ENCODE peak calls at places on chromosome 21, in six cellular contexts. One of them, this sample, is unnamed.

GRCh38 chr21:36882776-36883175 is 83.7 kb downstream of the HLCS start:
- DNase-seq in ovary: no peak
- DNase-seq in GM10248: no peak
- DNase-seq in astrocyte of the spinal cord: no peak
- DNase-seq in adrenal gland: no peak
- DNase-seq in osteocyte: no peak
- DNase-seq in this sample: no peak

GRCh38 chr21:46049890-46050650 is 47.8 kb upstream of the COL6A2 start:
- DNase-seq in ovary: peak
- DNase-seq in GM10248: no peak
- DNase-seq in astrocyte of the spinal cord: peak
- DNase-seq in adrenal gland: no peak
- DNase-seq in osteocyte: peak
- DNase-seq in this sample: no peak

GRCh38 chr21:15549671-15550070 is 180.1 kb upstream of the USP25 start:
- DNase-seq in ovary: no peak
- DNase-seq in GM10248: no peak
- DNase-seq in astrocyte of the spinal cord: peak
- DNase-seq in adrenal gland: no peak
- DNase-seq in osteocyte: no peak
- DNase-seq in this sample: no peak

GRCh38 chr21:17002628-17003027 is 510.2 kb upstream of the CXADR start:
- DNase-seq in ovary: no peak
- DNase-seq in GM10248: no peak
- DNase-seq in astrocyte of the spinal cord: peak
- DNase-seq in adrenal gland: no peak
- DNase-seq in osteocyte: no peak
- DNase-seq in this sample: no peak

GRCh38 chr21:33962290-33962689 is 46.7 kb upstream of the ATP5PO start:
- DNase-seq in ovary: no peak
- DNase-seq in GM10248: no peak
- DNase-seq in astrocyte of the spinal cord: no peak
- DNase-seq in adrenal gland: no peak
- DNase-seq in osteocyte: no peak
- DNase-seq in this sample: no peak

GRCh38 chr21:29149771-29150425 is 19.5 kb downstream of the MAP3K7CL start:
- DNase-seq in ovary: no peak
- DNase-seq in GM10248: no peak
- DNase-seq in astrocyte of the spinal cord: peak
- DNase-seq in adrenal gland: no peak
- DNase-seq in osteocyte: no peak
- DNase-seq in this sample: no peak

GRCh38 chr21:35924714-35925301 is 135.5 kb downstream of the SETD4 start:
- DNase-seq in ovary: no peak
- DNase-seq in GM10248: no peak
- DNase-seq in astrocyte of the spinal cord: peak
- DNase-seq in adrenal gland: peak
- DNase-seq in osteocyte: no peak
- DNase-seq in this sample: no peak

GRCh38 chr21:16179732-16180131 is 449.9 kb downstream of the USP25 start:
- DNase-seq in ovary: no peak
- DNase-seq in GM10248: no peak
- DNase-seq in astrocyte of the spinal cord: no peak
- DNase-seq in adrenal gland: no peak
- DNase-seq in osteocyte: no peak
- DNase-seq in this sample: no peak

GRCh38 chr21:41086551-41086950 is 81.4 kb upstream of the BACE2 start:
- DNase-seq in ovary: no peak
- DNase-seq in GM10248: no peak
- DNase-seq in astrocyte of the spinal cord: no peak
- DNase-seq in adrenal gland: no peak
- DNase-seq in osteocyte: no peak
- DNase-seq in this sample: no peak

GRCh38 chr21:36699026-36699545 is at the start of gene SIM2:
- DNase-seq in ovary: no peak
- DNase-seq in GM10248: peak
- DNase-seq in astrocyte of the spinal cord: no peak
- DNase-seq in adrenal gland: peak
- DNase-seq in osteocyte: peak
- DNase-seq in this sample: peak

GRCh38 chr21:36948686-36949085 is 17.8 kb downstream of the HLCS start:
- DNase-seq in ovary: no peak
- DNase-seq in GM10248: no peak
- DNase-seq in astrocyte of the spinal cord: no peak
- DNase-seq in adrenal gland: no peak
- DNase-seq in osteocyte: no peak
- DNase-seq in this sample: no peak

GRCh38 chr21:37986751-37987399 is 70.6 kb upstream of the KCNJ6 start:
- DNase-seq in ovary: no peak
- DNase-seq in GM10248: no peak
- DNase-seq in astrocyte of the spinal cord: no peak
- DNase-seq in adrenal gland: no peak
- DNase-seq in osteocyte: no peak
- DNase-seq in this sample: no peak

GRCh38 chr21:38913120-38913975 is 107.6 kb downstream of the ETS2 start:
- DNase-seq in ovary: peak
- DNase-seq in GM10248: no peak
- DNase-seq in astrocyte of the spinal cord: peak
- DNase-seq in adrenal gland: peak
- DNase-seq in osteocyte: peak
- DNase-seq in this sample: no peak

GRCh38 chr21:35321322-35322200 is 272.5 kb upstream of the RUNX1 start:
- DNase-seq in ovary: no peak
- DNase-seq in GM10248: peak
- DNase-seq in astrocyte of the spinal cord: no peak
- DNase-seq in adrenal gland: no peak
- DNase-seq in osteocyte: no peak
- DNase-seq in this sample: peak

GRCh38 chr21:26843912-26844257 is 1.3 kb downstream of the ADAMTS1 start:
- DNase-seq in ovary: no peak
- DNase-seq in GM10248: no peak
- DNase-seq in astrocyte of the spinal cord: peak
- DNase-seq in adrenal gland: no peak
- DNase-seq in osteocyte: no peak
- DNase-seq in this sample: no peak

GRCh38 chr21:18265955-18266354 is 21.3 kb downstream of the CHODL start:
- DNase-seq in ovary: no peak
- DNase-seq in GM10248: no peak
- DNase-seq in astrocyte of the spinal cord: no peak
- DNase-seq in adrenal gland: no peak
- DNase-seq in osteocyte: no peak
- DNase-seq in this sample: no peak
- TF ChIP-seq CTCF in ovary: no peak
- TF ChIP-seq CTCF in GM10248: no peak
- TF ChIP-seq CTCF in astrocyte of the spinal cord: no peak
- TF ChIP-seq CTCF in adrenal gland: no peak
- TF ChIP-seq CTCF in osteocyte: no peak
- TF ChIP-seq CTCF in this sample: no peak

GRCh38 chr21:32306021-32306780 is 7.5 kb downstream of the MRAP start:
- DNase-seq in ovary: no peak
- DNase-seq in GM10248: no peak
- DNase-seq in astrocyte of the spinal cord: peak
- DNase-seq in adrenal gland: no peak
- DNase-seq in osteocyte: no peak
- DNase-seq in this sample: no peak
- TF ChIP-seq CTCF in ovary: no peak
- TF ChIP-seq CTCF in GM10248: no peak
- TF ChIP-seq CTCF in astrocyte of the spinal cord: peak
- TF ChIP-seq CTCF in adrenal gland: no peak
- TF ChIP-seq CTCF in osteocyte: no peak
- TF ChIP-seq CTCF in this sample: no peak

GRCh38 chr21:42125571-42126544 is 54.7 kb downstream of the UMODL1 start:
- DNase-seq in ovary: no peak
- DNase-seq in GM10248: no peak
- DNase-seq in astrocyte of the spinal cord: no peak
- DNase-seq in adrenal gland: no peak
- DNase-seq in osteocyte: no peak
- DNase-seq in this sample: no peak
- TF ChIP-seq CTCF in ovary: no peak
- TF ChIP-seq CTCF in GM10248: no peak
- TF ChIP-seq CTCF in astrocyte of the spinal cord: peak
- TF ChIP-seq CTCF in adrenal gland: no peak
- TF ChIP-seq CTCF in osteocyte: peak
- TF ChIP-seq CTCF in this sample: peak

GRCh38 chr21:25421327-25422028 is 185.8 kb downstream of the MRPL39 start:
- DNase-seq in ovary: no peak
- DNase-seq in GM10248: peak
- DNase-seq in astrocyte of the spinal cord: peak
- DNase-seq in adrenal gland: peak
- DNase-seq in osteocyte: no peak
- DNase-seq in this sample: peak
- TF ChIP-seq CTCF in ovary: no peak
- TF ChIP-seq CTCF in GM10248: peak
- TF ChIP-seq CTCF in astrocyte of the spinal cord: peak
- TF ChIP-seq CTCF in adrenal gland: peak
- TF ChIP-seq CTCF in osteocyte: peak
- TF ChIP-seq CTCF in this sample: peak

GRCh38 chr21:44460441-44460755 is 5.1 kb downstream of the LRRC3 start:
- DNase-seq in ovary: no peak
- DNase-seq in GM10248: no peak
- DNase-seq in astrocyte of the spinal cord: no peak
- DNase-seq in adrenal gland: no peak
- DNase-seq in osteocyte: no peak
- DNase-seq in this sample: no peak

GRCh38 chr21:44461005-44461404 is 5.7 kb downstream of the LRRC3 start:
- DNase-seq in ovary: no peak
- DNase-seq in GM10248: no peak
- DNase-seq in astrocyte of the spinal cord: no peak
- DNase-seq in adrenal gland: no peak
- DNase-seq in osteocyte: no peak
- DNase-seq in this sample: no peak

GRCh38 chr21:44462090-44462833 is 7.0 kb downstream of the LRRC3 start:
- DNase-seq in ovary: no peak
- DNase-seq in GM10248: no peak
- DNase-seq in astrocyte of the spinal cord: no peak
- DNase-seq in adrenal gland: no peak
- DNase-seq in osteocyte: no peak
- DNase-seq in this sample: no peak

GRCh38 chr21:44462834-44463200 is 7.5 kb downstream of the LRRC3 start:
- DNase-seq in ovary: no peak
- DNase-seq in GM10248: no peak
- DNase-seq in astrocyte of the spinal cord: no peak
- DNase-seq in adrenal gland: no peak
- DNase-seq in osteocyte: no peak
- DNase-seq in this sample: no peak

GRCh38 chr21:44461438-44462089 is 6.3 kb downstream of the LRRC3 start:
- DNase-seq in ovary: no peak
- DNase-seq in GM10248: no peak
- DNase-seq in astrocyte of the spinal cord: no peak
- DNase-seq in adrenal gland: no peak
- DNase-seq in osteocyte: no peak
- DNase-seq in this sample: no peak
- TF ChIP-seq CTCF in ovary: no peak
- TF ChIP-seq CTCF in GM10248: no peak
- TF ChIP-seq CTCF in astrocyte of the spinal cord: no peak
- TF ChIP-seq CTCF in adrenal gland: no peak
- TF ChIP-seq CTCF in osteocyte: peak
- TF ChIP-seq CTCF in this sample: no peak

GRCh38 chr21:14120091-14120734 is 90.5 kb downstream of the LIPI start:
- DNase-seq in ovary: no peak
- DNase-seq in GM10248: peak
- DNase-seq in astrocyte of the spinal cord: no peak
- DNase-seq in adrenal gland: peak
- DNase-seq in osteocyte: no peak
- DNase-seq in this sample: peak
- TF ChIP-seq CTCF in ovary: no peak
- TF ChIP-seq CTCF in GM10248: peak
- TF ChIP-seq CTCF in astrocyte of the spinal cord: peak
- TF ChIP-seq CTCF in adrenal gland: peak
- TF ChIP-seq CTCF in osteocyte: no peak
- TF ChIP-seq CTCF in this sample: peak